ENCODE peak calls at places on chromosomes 12 and 14, in eight cellular contexts. O is GM23338, A is neural progenitor cell, K is heart left ventricle, U is tibial artery, X is cardiac muscle cell, T is mammary epithelial cell, D is K562. V is an unnamed sample.
A peak's percentile ranks its signal among the peaks of the same experiment; 100 is the strongest.

GRCh38 chr12:116529048-116529447 is 30.1 kb upstream of the MAP1LC3B2 start:
- DNase-seq in O (no peak), A (no peak), K (no peak), U (no peak), X (no peak), T (no peak), D (no peak), V (no peak)

GRCh38 chr14:73935666-73936065 is 14.2 kb downstream of the FAM161B start:
- DNase-seq in O (peak; percentile 51), A (no peak), K (no peak), U (no peak), X (no peak), T (no peak), D (no peak), V (no peak)

GRCh38 chr14:24314377-24315193 is 3.3 kb downstream of the LTB4R start:
- DNase-seq in O (no peak), A (no peak), K (no peak), U (no peak), X (no peak), T (no peak), D (no peak), V (no peak)

GRCh38 chr14:104560586-104560945 is 19.0 kb upstream of the C14orf180 start:
- DNase-seq in O (no peak), A (no peak), K (peak; percentile 26), U (no peak), X (no peak), T (no peak), D (no peak), V (no peak)

GRCh38 chr12:74725154-74725553 is 187.5 kb downstream of the ATXN7L3B start:
- DNase-seq in O (no peak), A (no peak), K (no peak), U (no peak), X (peak; percentile 4), T (no peak), D (no peak), V (no peak)

GRCh38 chr12:45050331-45050750 is 558 bp downstream of the DBX2 start:
- DNase-seq in O (peak; percentile 73), A (peak; percentile 60), K (peak; percentile 39), U (no peak), X (peak; percentile 11), T (no peak), D (no peak), V (no peak)

GRCh38 chr14:36300337-36300736 is 20.1 kb downstream of the MBIP start:
- DNase-seq in O (no peak), A (no peak), K (no peak), U (no peak), X (no peak), T (no peak), D (no peak), V (no peak)

GRCh38 chr14:105536691-105537579 is 10.6 kb downstream of the TMEM121 start:
- DNase-seq in O (no peak), A (no peak), K (no peak), U (peak; percentile 61), X (no peak), T (no peak), D (no peak), V (no peak)

GRCh38 chr12:92466391-92467305 is 236.1 kb upstream of the PLEKHG7 start:
- DNase-seq in O (peak; percentile 74), A (peak; percentile 71), K (no peak), U (no peak), X (peak; percentile 11), T (no peak), D (no peak), V (no peak)

GRCh38 chr12:72511906-72512305 is 239.7 kb downstream of the TRHDE start:
- DNase-seq in O (no peak), A (peak; percentile 62), K (no peak), U (no peak), X (no peak), T (peak; percentile 1), D (no peak), V (no peak)

GRCh38 chr14:91374287-91374880 is 43.2 kb downstream of the CCDC88C start:
- DNase-seq in O (no peak), A (peak; percentile 53), K (peak; percentile 10), U (no peak), X (no peak), T (no peak), D (no peak), V (no peak)

GRCh38 chr12:40515041-40515825 is 177.0 kb upstream of the CNTN1 start:
- DNase-seq in O (no peak), A (peak; percentile 46), K (no peak), U (no peak), X (no peak), T (peak; percentile 65), D (no peak), V (no peak)

GRCh38 chr12:10171954-10172353 is at the start of gene OLR1:
- DNase-seq in O (no peak), A (no peak), K (no peak), U (no peak), X (no peak), T (peak; percentile 19), D (no peak), V (no peak)

GRCh38 chr12:42862055-42862454 is 272.5 kb upstream of the PRICKLE1 start:
- DNase-seq in O (no peak), A (no peak), K (no peak), U (no peak), X (no peak), T (peak; percentile 18), D (no peak), V (no peak)

GRCh38 chr14:76112889-76113611 is 38.7 kb upstream of the GPATCH2L start:
- DNase-seq in O (peak; percentile 68), A (peak; percentile 61), K (no peak), U (no peak), X (no peak), T (no peak), D (no peak), V (no peak)

GRCh38 chr14:21734457-21735074 is 60.9 kb upstream of the OR4E1 start:
- DNase-seq in O (peak; percentile 83), A (peak; percentile 78), K (no peak), U (no peak), X (peak; percentile 79), T (peak; percentile 34), D (peak; percentile 58), V (no peak)

GRCh38 chr12:98345308-98345876 is 170.0 kb upstream of the TMPO start:
- DNase-seq in O (no peak), A (no peak), K (no peak), U (no peak), X (no peak), T (peak; percentile 32), D (peak; percentile 52), V (no peak)

GRCh38 chr12:65613692-65614091 is 210.6 kb upstream of the HMGA2 start:
- DNase-seq in O (no peak), A (no peak), K (no peak), U (no peak), X (no peak), T (no peak), D (no peak), V (no peak)

GRCh38 chr14:32307881-32308582 is 21.1 kb upstream of the AKAP6 start:
- DNase-seq in O (no peak), A (no peak), K (no peak), U (no peak), X (no peak), T (peak; percentile 65), D (no peak), V (no peak)

GRCh38 chr12:121955258-121956040 is 37.1 kb downstream of the CFAP251 start:
- DNase-seq in O (peak; percentile 56), A (peak; percentile 43), K (no peak), U (no peak), X (peak; percentile 40), T (peak; percentile 10), D (peak; percentile 39), V (no peak)

GRCh38 chr14:52315355-52315718 is 1.2 kb downstream of the PTGER2 start:
- DNase-seq in O (peak; percentile 6), A (peak; percentile 23), K (no peak), U (no peak), X (no peak), T (no peak), D (no peak), V (no peak)
- H3K4me1 ChIP-seq in O (peaks cover 26% of the 10 kb centered on the region), A (peaks cover 11% of the 10 kb centered on the region), K (peaks cover 23% of the 10 kb centered on the region), U (peaks cover 23% of the 10 kb centered on the region), X (no peaks in the 10 kb centered on the region), T (peaks cover 26% of the 10 kb centered on the region), D (no peaks in the 10 kb centered on the region), V (no peaks in the 10 kb centered on the region)

DNA sequence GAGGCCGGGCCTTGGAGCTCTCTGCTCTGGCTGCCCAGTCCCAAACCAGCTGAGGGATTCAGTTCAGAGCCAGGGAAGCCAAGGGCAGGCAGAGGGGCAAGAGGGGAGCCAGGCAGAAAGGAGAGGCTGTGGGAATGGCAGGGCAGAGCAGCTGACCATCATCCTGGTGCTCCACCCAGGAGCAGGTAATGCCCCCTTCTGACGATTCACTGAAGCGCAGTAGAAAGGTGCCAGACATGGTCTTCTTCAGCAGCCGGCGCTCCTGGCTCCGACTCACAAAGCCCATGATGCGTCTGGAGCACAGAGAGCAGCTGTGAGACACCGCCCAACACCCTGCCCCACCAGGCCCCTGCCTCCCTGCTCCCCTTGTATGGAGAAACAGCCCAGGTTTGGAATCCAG is 8.0 kb downstream of the IL23A start:
- DNase-seq in O (peak; percentile 64), A (no peak), K (no peak), U (no peak), X (no peak), T (no peak), D (peak; percentile 43), V (no peak)
- TF ChIP-seq CTCF in O (peak; percentile 30), A (peak; percentile 18), K (no peak), U (no peak), X (no peak), T (peak; percentile 14), D (peak; percentile 58), V (no peak)

DNA sequence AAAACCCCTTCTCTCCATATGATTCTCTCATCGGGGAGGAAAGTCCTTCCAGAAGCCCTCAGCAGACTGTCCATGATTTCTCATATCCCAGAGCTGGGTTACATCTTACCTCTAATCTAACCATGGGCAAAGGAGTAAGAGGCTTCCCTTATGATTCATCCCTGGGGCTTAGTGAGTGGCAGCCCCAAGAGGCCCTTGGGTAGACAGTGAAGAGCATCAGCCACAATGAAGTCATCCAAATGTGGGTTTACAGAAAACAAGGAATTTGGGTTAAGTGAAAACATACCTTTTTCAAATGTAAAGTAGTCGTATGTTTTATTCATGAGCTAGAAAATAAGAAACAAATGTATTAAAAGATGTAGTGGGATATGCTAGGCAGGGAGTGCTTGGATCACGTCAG is 54.1 kb upstream of the ELK3 start:
- DNase-seq in O (no peak), A (no peak), K (no peak), U (no peak), X (no peak), T (peak; percentile 44), D (no peak), V (no peak)
- H3K27ac ChIP-seq in O (no peak overlapping the region), A (no peak overlapping the region), K (no peak overlapping the region), U (no peak overlapping the region), X (no peak overlapping the region), T (no peak overlapping the region), D (no peak overlapping the region), V (no peak overlapping the region)

DNA sequence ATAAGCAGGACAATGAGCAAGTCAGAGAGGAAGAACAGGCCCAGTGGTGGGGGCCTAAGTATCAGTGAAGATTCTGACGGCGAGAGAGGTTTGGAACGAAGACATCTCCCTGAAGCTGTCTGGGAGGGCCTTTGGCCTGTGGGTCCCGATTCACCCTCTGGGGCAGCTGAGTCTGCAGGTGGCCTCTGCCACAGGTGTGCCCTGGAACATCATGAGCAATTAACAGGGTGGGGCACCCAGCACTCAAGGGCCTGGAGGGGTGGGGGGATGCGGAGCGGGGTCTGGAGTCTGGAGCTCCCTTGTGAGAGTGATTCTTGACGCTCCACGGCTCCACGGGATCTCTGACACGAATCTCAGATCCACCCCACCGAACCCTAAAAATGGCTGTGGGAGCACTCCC is 8.3 kb downstream of the ITPK1 start:
- DNase-seq in O (no peak), A (no peak), K (no peak), U (no peak), X (no peak), T (no peak), D (no peak), V (no peak)
- H3K4me1 ChIP-seq in O (peaks cover 28% of the 10 kb centered on the region), A (peaks cover 12% of the 10 kb centered on the region), K (peaks cover 52% of the 10 kb centered on the region), U (peaks cover 41% of the 10 kb centered on the region), X (no peaks in the 10 kb centered on the region), T (peaks cover 29% of the 10 kb centered on the region), D (no peaks in the 10 kb centered on the region), V (peaks cover 16% of the 10 kb centered on the region)

V was measured in lung.